ENCODE peak calls at places on chromosome 17, in four cellular contexts. S, R, Y and M are unnamed samples.

GRCh38 chr17:3894927-3895343 is 2.1 kb upstream of the CAMKK1 start:
- DNase-seq in S (peak; percentile 41), Y (no peak), R (no peak), M (no peak)

GRCh38 chr17:62689441-62690167 is 62.1 kb downstream of the MRC2 start:
- DNase-seq in R (no peak), S (no peak), Y (no peak), M (no peak)

GRCh38 chr17:47621293-47622178 is 28.2 kb upstream of the KPNB1 start:
- DNase-seq in Y (peak; percentile 77), S (peak; percentile 99), R (peak; percentile 97), M (peak; percentile 80)

GRCh38 chr17:63116967-63117366 is 150.9 kb downstream of the TANC2 start:
- DNase-seq in Y (peak; percentile 38), S (peak; percentile 19), R (peak; percentile 58), M (peak; percentile 72)

GRCh38 chr17:18143044-18143936 is 34.7 kb downstream of the MYO15A start:
- DNase-seq in Y (no peak), S (peak; percentile 57), R (peak; percentile 78), M (no peak)

GRCh38 chr17:70181866-70182265 is 12.5 kb downstream of the KCNJ2 start:
- DNase-seq in R (no peak), S (peak; percentile 59), Y (no peak), M (no peak)

GRCh38 chr17:53406907-53407306 is 415.8 kb upstream of the KIF2B start:
- DNase-seq in S (no peak), R (no peak), Y (no peak), M (no peak)

GRCh38 chr17:71764507-71764906 is 356.3 kb upstream of the SOX9 start:
- DNase-seq in Y (no peak), R (peak; percentile 81), S (peak; percentile 39), M (peak; percentile 8)

GRCh38 chr17:17666111-17666714 is 15.0 kb upstream of the RAI1 start:
- DNase-seq in Y (no peak), R (no peak), S (peak; percentile 87), M (peak; percentile 81)

GRCh38 chr17:82929011-82929622 is 89.3 kb upstream of the ZNF750 start:
- DNase-seq in S (no peak), Y (no peak), R (no peak), M (no peak)

GRCh38 chr17:77717941-77718668 is 240.4 kb upstream of the TNRC6C start:
- DNase-seq in S (no peak), R (no peak), Y (no peak), M (no peak)

GRCh38 chr17:35082073-35082657 is 18.7 kb upstream of the RFFL start:
- DNase-seq in R (no peak), Y (no peak), S (peak; percentile 90), M (peak; percentile 82)

GRCh38 chr17:46071796-46072195 is 72.7 kb downstream of the STH start:
- DNase-seq in S (no peak), Y (no peak), R (peak; percentile 26), M (no peak)

GRCh38 chr17:48545539-48545938 is 630 bp upstream of the HOXB2 start:
- DNase-seq in Y (no peak), S (no peak), R (no peak), M (no peak)

GRCh38 chr17:47941246-47941997 is at the start of gene PNPO:
- DNase-seq in R (peak; percentile 97), S (peak; percentile 100), Y (peak; percentile 95), M (peak; percentile 97)